ENCODE peak calls at places on chromosomes 3 and 15, in ten cellular contexts. One of them, this sample, is unnamed.

GRCh38 chr15:41772720-41773331 is 1.5 kb upstream of the MAPKBP1 start:
- DNase-seq in neural crest cell: no peak
- DNase-seq in endothelial cell: peak; percentile 60
- DNase-seq in esophagus squamous epithelium: no peak
- DNase-seq in NB4: peak; percentile 83
- DNase-seq in GM13976: peak; percentile 68
- DNase-seq in stomach: peak; percentile 59
- DNase-seq in fibroblast of lung: peak; percentile 81
- DNase-seq in A673: peak; percentile 87
- DNase-seq in astrocyte of the spinal cord: peak; percentile 76
- DNase-seq in this sample: peak; percentile 18

GRCh38 chr3:86978111-86978528 is 12.8 kb downstream of the VGLL3 start:
- DNase-seq in GM13976: no peak
- DNase-seq in astrocyte of the spinal cord: no peak
- DNase-seq in A673: no peak
- DNase-seq in esophagus squamous epithelium: no peak
- DNase-seq in NB4: no peak
- DNase-seq in fibroblast of lung: peak; percentile 37
- DNase-seq in neural crest cell: no peak
- DNase-seq in stomach: no peak
- DNase-seq in endothelial cell: no peak
- DNase-seq in this sample: no peak

GRCh38 chr3:63855333-63855940 is 8.2 kb downstream of the THOC7 start:
- DNase-seq in GM13976: no peak
- DNase-seq in A673: no peak
- DNase-seq in astrocyte of the spinal cord: no peak
- DNase-seq in neural crest cell: no peak
- DNase-seq in esophagus squamous epithelium: no peak
- DNase-seq in fibroblast of lung: no peak
- DNase-seq in endothelial cell: no peak
- DNase-seq in NB4: no peak
- DNase-seq in stomach: no peak
- DNase-seq in this sample: no peak

GRCh38 chr3:29922990-29923746 is 642.3 kb downstream of the RBMS3 start:
- DNase-seq in esophagus squamous epithelium: no peak
- DNase-seq in endothelial cell: peak; percentile 41
- DNase-seq in fibroblast of lung: peak; percentile 95
- DNase-seq in stomach: no peak
- DNase-seq in A673: no peak
- DNase-seq in NB4: no peak
- DNase-seq in astrocyte of the spinal cord: peak; percentile 89
- DNase-seq in GM13976: no peak
- DNase-seq in neural crest cell: no peak
- DNase-seq in this sample: no peak

GRCh38 chr3:33392703-33393125 is 47.5 kb downstream of the UBP1 start:
- DNase-seq in GM13976: no peak
- DNase-seq in neural crest cell: no peak
- DNase-seq in endothelial cell: no peak
- DNase-seq in stomach: no peak
- DNase-seq in esophagus squamous epithelium: no peak
- DNase-seq in A673: peak; percentile 15
- DNase-seq in fibroblast of lung: peak; percentile 79
- DNase-seq in NB4: no peak
- DNase-seq in astrocyte of the spinal cord: peak; percentile 95
- DNase-seq in this sample: no peak

GRCh38 chr3:4994823-4995499 is 15.7 kb downstream of the BHLHE40 start:
- DNase-seq in GM13976: peak; percentile 56
- DNase-seq in endothelial cell: no peak
- DNase-seq in neural crest cell: no peak
- DNase-seq in A673: no peak
- DNase-seq in esophagus squamous epithelium: no peak
- DNase-seq in NB4: no peak
- DNase-seq in stomach: peak; percentile 59
- DNase-seq in fibroblast of lung: peak; percentile 74
- DNase-seq in astrocyte of the spinal cord: peak; percentile 94
- DNase-seq in this sample: peak; percentile 44

GRCh38 chr3:160392798-160393197 is 6.2 kb downstream of the IFT80 start:
- DNase-seq in endothelial cell: no peak
- DNase-seq in esophagus squamous epithelium: no peak
- DNase-seq in NB4: no peak
- DNase-seq in fibroblast of lung: no peak
- DNase-seq in neural crest cell: no peak
- DNase-seq in astrocyte of the spinal cord: no peak
- DNase-seq in GM13976: no peak
- DNase-seq in stomach: no peak
- DNase-seq in A673: no peak
- DNase-seq in this sample: no peak

GRCh38 chr3:12993623-12994356 is 79.4 kb downstream of the IQSEC1 start:
- DNase-seq in stomach: peak; percentile 46
- DNase-seq in astrocyte of the spinal cord: peak; percentile 8
- DNase-seq in A673: no peak
- DNase-seq in endothelial cell: peak; percentile 40
- DNase-seq in esophagus squamous epithelium: no peak
- DNase-seq in fibroblast of lung: no peak
- DNase-seq in neural crest cell: peak; percentile 27
- DNase-seq in GM13976: peak; percentile 76
- DNase-seq in NB4: peak; percentile 64
- DNase-seq in this sample: peak; percentile 67

GRCh38 chr3:151067158-151067557 is 18.3 kb upstream of the MED12L start:
- DNase-seq in stomach: no peak
- DNase-seq in GM13976: no peak
- DNase-seq in endothelial cell: no peak
- DNase-seq in A673: no peak
- DNase-seq in neural crest cell: no peak
- DNase-seq in esophagus squamous epithelium: no peak
- DNase-seq in NB4: peak; percentile 47
- DNase-seq in astrocyte of the spinal cord: no peak
- DNase-seq in fibroblast of lung: peak; percentile 6
- DNase-seq in this sample: no peak
- TF ChIP-seq CTCF in stomach: no peak
- TF ChIP-seq CTCF in GM13976: no peak
- TF ChIP-seq CTCF in endothelial cell: no peak
- TF ChIP-seq CTCF in A673: peak; percentile 17
- TF ChIP-seq CTCF in neural crest cell: no peak
- TF ChIP-seq CTCF in esophagus squamous epithelium: no peak
- TF ChIP-seq CTCF in NB4: peak; percentile 32
- TF ChIP-seq CTCF in astrocyte of the spinal cord: no peak
- TF ChIP-seq CTCF in fibroblast of lung: no peak
- TF ChIP-seq CTCF in this sample: no peak

GRCh38 chr15:39114690-39115378 is 466.0 kb upstream of the THBS1 start:
- DNase-seq in stomach: no peak
- DNase-seq in endothelial cell: no peak
- DNase-seq in A673: no peak
- DNase-seq in esophagus squamous epithelium: no peak
- DNase-seq in fibroblast of lung: no peak
- DNase-seq in astrocyte of the spinal cord: no peak
- DNase-seq in NB4: no peak
- DNase-seq in neural crest cell: no peak
- DNase-seq in GM13976: no peak
- DNase-seq in this sample: no peak

GRCh38 chr15:39110746-39111145 is 470.1 kb upstream of the THBS1 start:
- DNase-seq in NB4: no peak
- DNase-seq in neural crest cell: no peak
- DNase-seq in stomach: no peak
- DNase-seq in endothelial cell: no peak
- DNase-seq in esophagus squamous epithelium: no peak
- DNase-seq in astrocyte of the spinal cord: no peak
- DNase-seq in A673: no peak
- DNase-seq in GM13976: no peak
- DNase-seq in fibroblast of lung: no peak
- DNase-seq in this sample: no peak

GRCh38 chr15:39118510-39118909 is 462.4 kb upstream of the THBS1 start:
- DNase-seq in neural crest cell: no peak
- DNase-seq in fibroblast of lung: peak; percentile 74
- DNase-seq in endothelial cell: no peak
- DNase-seq in GM13976: no peak
- DNase-seq in NB4: no peak
- DNase-seq in astrocyte of the spinal cord: peak; percentile 86
- DNase-seq in stomach: no peak
- DNase-seq in esophagus squamous epithelium: no peak
- DNase-seq in A673: no peak
- DNase-seq in this sample: no peak

GRCh38 chr15:39113741-39114140 is 467.1 kb upstream of the THBS1 start:
- DNase-seq in NB4: no peak
- DNase-seq in neural crest cell: no peak
- DNase-seq in stomach: no peak
- DNase-seq in endothelial cell: no peak
- DNase-seq in fibroblast of lung: no peak
- DNase-seq in A673: no peak
- DNase-seq in GM13976: no peak
- DNase-seq in astrocyte of the spinal cord: no peak
- DNase-seq in esophagus squamous epithelium: no peak
- DNase-seq in this sample: no peak

DNA sequence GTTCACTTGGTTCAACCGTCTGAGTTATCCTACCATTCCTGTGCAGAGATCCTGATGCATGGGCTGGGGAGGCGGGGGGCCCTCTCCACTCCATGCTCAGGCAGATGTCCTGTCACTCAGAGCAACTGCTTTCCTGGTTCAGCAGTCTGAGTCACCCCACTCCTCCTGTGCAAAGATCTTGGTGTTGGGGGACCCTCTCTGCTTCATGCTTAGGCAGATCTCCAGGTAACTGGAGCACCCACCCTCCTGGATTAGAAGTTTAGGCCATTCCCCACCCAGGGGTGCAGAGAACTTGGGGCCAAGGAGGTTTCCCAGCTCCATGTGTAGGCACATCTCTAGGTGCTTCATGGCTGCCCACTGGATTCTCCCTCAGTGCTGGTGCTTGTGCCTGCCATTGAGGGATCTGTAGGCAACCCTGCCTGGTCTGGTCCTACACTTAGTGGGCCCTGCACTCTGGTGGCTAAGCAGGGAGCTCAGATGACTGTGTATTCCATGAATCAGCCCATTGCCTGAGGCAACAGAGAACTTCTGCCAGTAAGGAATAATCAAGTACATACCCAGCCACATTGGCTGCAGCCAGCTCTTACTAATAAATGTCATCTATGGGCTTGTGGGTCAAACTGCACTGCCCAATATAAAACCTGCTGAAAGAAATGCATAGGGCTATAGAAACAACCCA is 465.4 kb upstream of the THBS1 start:
- DNase-seq in esophagus squamous epithelium: no peak
- DNase-seq in NB4: no peak
- DNase-seq in GM13976: no peak
- DNase-seq in fibroblast of lung: no peak
- DNase-seq in endothelial cell: no peak
- DNase-seq in stomach: no peak
- DNase-seq in A673: no peak
- DNase-seq in astrocyte of the spinal cord: no peak
- DNase-seq in neural crest cell: no peak
- DNase-seq in this sample: no peak
- TF ChIP-seq CTCF in esophagus squamous epithelium: no peak
- TF ChIP-seq CTCF in NB4: no peak
- TF ChIP-seq CTCF in GM13976: no peak
- TF ChIP-seq CTCF in fibroblast of lung: no peak
- TF ChIP-seq CTCF in endothelial cell: no peak
- TF ChIP-seq CTCF in stomach: no peak
- TF ChIP-seq CTCF in A673: no peak
- TF ChIP-seq CTCF in astrocyte of the spinal cord: no peak
- TF ChIP-seq CTCF in neural crest cell: no peak
- TF ChIP-seq CTCF in this sample: no peak

DNA sequence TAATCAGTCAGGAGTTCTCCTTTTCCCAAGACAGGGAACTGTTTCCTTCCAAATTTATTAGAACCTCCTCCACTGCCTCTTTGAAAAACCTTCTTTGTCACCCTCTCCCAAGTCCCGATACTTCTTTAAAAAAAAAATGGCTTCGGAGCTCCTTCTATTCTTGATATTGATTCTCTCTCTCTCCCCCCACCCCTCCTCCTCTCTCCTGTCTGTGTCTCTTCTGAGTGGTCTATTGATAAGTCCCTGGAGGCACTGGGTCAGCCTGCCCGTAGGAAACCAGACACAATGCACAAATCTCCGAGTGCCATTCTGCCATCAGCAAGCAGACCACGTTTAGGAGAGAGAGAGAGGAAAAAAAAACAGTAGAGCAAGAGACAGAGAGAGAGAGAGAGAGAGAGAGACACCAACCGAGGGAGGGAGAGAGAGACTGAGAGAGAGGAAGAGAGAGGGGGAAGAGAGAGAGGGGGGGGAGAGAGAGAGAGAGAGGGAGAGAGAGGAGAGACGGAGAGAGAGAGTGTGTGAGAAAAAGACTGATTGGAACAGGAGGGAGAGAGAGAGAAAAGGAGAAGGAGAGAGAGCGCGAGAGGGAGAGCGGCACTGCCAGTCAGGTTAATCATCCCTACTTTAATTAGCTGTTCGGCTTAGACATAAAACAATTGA is 160.9 kb downstream of the TIGIT start:
- DNase-seq in fibroblast of lung: peak; percentile 59
- DNase-seq in esophagus squamous epithelium: no peak
- DNase-seq in stomach: no peak
- DNase-seq in endothelial cell: no peak
- DNase-seq in astrocyte of the spinal cord: peak; percentile 53
- DNase-seq in A673: peak; percentile 70
- DNase-seq in NB4: no peak
- DNase-seq in GM13976: no peak
- DNase-seq in neural crest cell: peak; percentile 28
- DNase-seq in this sample: peak; percentile 42
- TF ChIP-seq CTCF in fibroblast of lung: no peak
- TF ChIP-seq CTCF in esophagus squamous epithelium: peak; percentile 55
- TF ChIP-seq CTCF in stomach: no peak
- TF ChIP-seq CTCF in endothelial cell: no peak
- TF ChIP-seq CTCF in astrocyte of the spinal cord: no peak
- TF ChIP-seq CTCF in A673: no peak
- TF ChIP-seq CTCF in NB4: no peak
- TF ChIP-seq CTCF in GM13976: no peak
- TF ChIP-seq CTCF in neural crest cell: no peak
- TF ChIP-seq CTCF in this sample: no peak

GRCh38 chr15:69597061-69597592 is 144.5 kb downstream of the RPLP1 start:
- DNase-seq in stomach: peak; percentile 5
- DNase-seq in A673: no peak
- DNase-seq in neural crest cell: no peak
- DNase-seq in esophagus squamous epithelium: no peak
- DNase-seq in NB4: no peak
- DNase-seq in endothelial cell: no peak
- DNase-seq in GM13976: no peak
- DNase-seq in fibroblast of lung: no peak
- DNase-seq in astrocyte of the spinal cord: no peak
- DNase-seq in this sample: no peak

GRCh38 chr15:69592954-69593353 is 140.3 kb downstream of the RPLP1 start:
- DNase-seq in esophagus squamous epithelium: no peak
- DNase-seq in A673: no peak
- DNase-seq in neural crest cell: no peak
- DNase-seq in stomach: no peak
- DNase-seq in NB4: no peak
- DNase-seq in GM13976: no peak
- DNase-seq in astrocyte of the spinal cord: no peak
- DNase-seq in endothelial cell: no peak
- DNase-seq in fibroblast of lung: no peak
- DNase-seq in this sample: no peak

GRCh38 chr15:69593488-69593887 is 140.9 kb downstream of the RPLP1 start:
- DNase-seq in astrocyte of the spinal cord: no peak
- DNase-seq in GM13976: no peak
- DNase-seq in NB4: no peak
- DNase-seq in A673: no peak
- DNase-seq in esophagus squamous epithelium: no peak
- DNase-seq in stomach: no peak
- DNase-seq in neural crest cell: no peak
- DNase-seq in endothelial cell: no peak
- DNase-seq in fibroblast of lung: no peak
- DNase-seq in this sample: no peak

GRCh38 chr15:69593981-69594966 is 141.7 kb downstream of the RPLP1 start:
- DNase-seq in GM13976: no peak
- DNase-seq in stomach: peak; percentile 92
- DNase-seq in A673: peak; percentile 8
- DNase-seq in neural crest cell: no peak
- DNase-seq in fibroblast of lung: peak; percentile 57
- DNase-seq in esophagus squamous epithelium: no peak
- DNase-seq in NB4: peak; percentile 20
- DNase-seq in astrocyte of the spinal cord: peak; percentile 93
- DNase-seq in endothelial cell: no peak
- DNase-seq in this sample: no peak

DNA sequence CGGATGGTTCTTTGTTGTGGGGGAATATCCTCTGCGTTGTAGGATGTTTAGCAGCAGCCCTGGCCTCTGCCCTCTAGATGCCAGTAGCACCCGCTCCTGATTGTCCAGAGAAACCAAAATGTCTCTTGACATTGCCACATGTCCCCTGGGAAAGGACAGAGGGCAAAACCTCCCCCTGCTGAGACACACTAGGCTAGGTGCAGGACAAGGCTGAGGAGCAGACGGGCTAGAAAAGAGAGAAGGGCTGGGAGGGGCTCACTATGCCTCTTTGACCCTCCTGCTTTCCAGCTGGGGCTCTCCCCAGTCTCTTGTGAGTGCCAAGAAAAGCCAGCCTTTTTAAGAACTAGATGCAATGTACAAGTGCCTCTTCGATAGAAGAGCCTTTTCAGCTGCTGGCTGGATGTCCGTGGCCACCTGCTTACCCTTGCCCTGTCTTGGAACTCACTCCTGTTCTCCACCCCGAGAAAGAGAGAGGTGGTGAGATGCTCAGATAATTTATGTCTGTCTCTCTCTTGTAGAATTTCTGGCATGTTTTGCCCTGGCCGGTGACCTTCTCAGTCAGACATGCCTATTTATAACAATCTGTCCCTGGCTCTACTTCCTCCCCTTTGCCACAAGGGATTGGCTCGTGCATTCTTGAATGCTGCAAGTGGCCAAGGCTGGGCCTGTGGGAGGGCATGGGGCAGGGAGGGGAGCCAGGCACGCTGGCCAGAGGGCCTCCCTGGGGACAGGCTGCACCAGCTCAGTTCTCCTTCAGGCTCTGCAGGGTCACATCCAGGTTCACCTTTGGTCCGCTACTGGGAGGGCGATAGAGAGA is 142.6 kb downstream of the RPLP1 start:
- DNase-seq in esophagus squamous epithelium: no peak
- DNase-seq in fibroblast of lung: no peak
- DNase-seq in astrocyte of the spinal cord: peak; percentile 24
- DNase-seq in stomach: peak; percentile 80
- DNase-seq in neural crest cell: no peak
- DNase-seq in GM13976: no peak
- DNase-seq in A673: no peak
- DNase-seq in NB4: peak; percentile 79
- DNase-seq in endothelial cell: no peak
- DNase-seq in this sample: peak; percentile 64
- TF ChIP-seq CTCF in esophagus squamous epithelium: no peak
- TF ChIP-seq CTCF in fibroblast of lung: no peak
- TF ChIP-seq CTCF in astrocyte of the spinal cord: no peak
- TF ChIP-seq CTCF in stomach: no peak
- TF ChIP-seq CTCF in neural crest cell: no peak
- TF ChIP-seq CTCF in GM13976: no peak
- TF ChIP-seq CTCF in A673: no peak
- TF ChIP-seq CTCF in NB4: no peak
- TF ChIP-seq CTCF in endothelial cell: no peak
- TF ChIP-seq CTCF in this sample: no peak

This sample was measured in nephron progenitor cell.